ENCODE peak calls at places on chromosomes 12 and 14, in five cellular contexts. J is H1, R is H9, U is trophoblast cell, B is mesenchymal stem cell. N is an unnamed sample.

GRCh38 chr12:110171636-110172035 is 47.5 kb downstream of the IFT81 start:
- DNase-seq in J (no peak), B (no peak), R (no peak), U (peak; percentile 6), N (no peak)

GRCh38 chr12:48000878-48001321 is 3.4 kb downstream of the COL2A1 start:
- DNase-seq in R (peak; percentile 82), U (peak; percentile 93), B (peak; percentile 63), J (no peak), N (peak; percentile 37)

GRCh38 chr12:104360157-104360556 is 56.6 kb downstream of the EID3 start:
- DNase-seq in J (no peak), B (no peak), R (no peak), U (no peak), N (no peak)

GRCh38 chr12:114274131-114274530 is 131.8 kb downstream of the TBX5 start:
- DNase-seq in B (no peak), U (no peak), J (no peak), R (no peak), N (no peak)

GRCh38 chr14:68935761-68936209 is 43.3 kb downstream of the ACTN1 start:
- DNase-seq in R (no peak), B (no peak), U (no peak), J (no peak), N (no peak)

GRCh38 chr12:24778486-24779304 is 170.2 kb downstream of the BCAT1 start:
- DNase-seq in J (no peak), R (no peak), U (peak; percentile 71), B (peak; percentile 71), N (peak; percentile 45)

GRCh38 chr12:113826805-113827204 is 139.3 kb downstream of the RBM19 start:
- DNase-seq in J (no peak), R (no peak), B (no peak), U (no peak), N (no peak)

GRCh38 chr14:24863933-24864708 is 185.8 kb downstream of the STXBP6 start:
- DNase-seq in R (no peak), U (no peak), J (no peak), B (no peak), N (no peak)

GRCh38 chr14:90645842-90646443 is 170.3 kb downstream of the TTC7B start:
- DNase-seq in U (peak; percentile 80), R (peak; percentile 91), B (no peak), J (peak; percentile 67), N (no peak)

GRCh38 chr12:80157640-80158039 is 58.3 kb downstream of the OTOGL start:
- DNase-seq in U (no peak), J (no peak), R (no peak), B (peak; percentile 32), N (no peak)

GRCh38 chr12:112839386-112839972 is 47.9 kb downstream of the RPH3A start:
- DNase-seq in R (no peak), B (peak; percentile 53), U (peak; percentile 10), J (no peak), N (no peak)

GRCh38 chr12:110862331-110862730 is 15.5 kb downstream of the CCDC63 start:
- DNase-seq in J (no peak), B (no peak), R (no peak), U (no peak), N (peak; percentile 61)

GRCh38 chr14:58296731-58297130 is 1.6 kb upstream of the ARID4A start:
- DNase-seq in B (peak; percentile 19), U (peak; percentile 12), J (no peak), R (no peak), N (no peak)

GRCh38 chr12:30965613-30965985 is 39.1 kb downstream of the TSPAN11 start:
- DNase-seq in U (peak; percentile 76), R (peak; percentile 81), J (peak; percentile 57), B (peak; percentile 3), N (no peak)

GRCh38 chr14:31128601-31129526 is 78.7 kb downstream of the HECTD1 start:
- DNase-seq in J (no peak), R (no peak), U (no peak), B (no peak), N (no peak)

GRCh38 chr12:75814856-75815754 is 216.5 kb downstream of the PHLDA1 start:
- DNase-seq in J (no peak), R (no peak), U (peak; percentile 84), B (peak; percentile 97), N (no peak)

GRCh38 chr14:54509546-54510501 is at the start of gene CGRRF1:
- DNase-seq in U (peak; percentile 99), R (peak; percentile 99), J (peak; percentile 99), B (peak; percentile 99), N (peak; percentile 97)
- H2BK12ac ChIP-seq in U (no peak within 1 kb of the TSS), R (no peak within 1 kb of the TSS), J (no peak within 1 kb of the TSS), B (no peak within 1 kb of the TSS), N (no peak within 1 kb of the TSS)

GRCh38 chr14:104789752-104790743 is 5.5 kb downstream of the AKT1 start:
- DNase-seq in B (no peak), U (no peak), J (no peak), R (no peak), N (no peak)
- H4K8ac ChIP-seq in B (no peak overlapping the region), U (no peak overlapping the region), J (peak overlapping the region; percentile 57), R (no peak overlapping the region), N (no peak overlapping the region)

GRCh38 chr12:45299132-45299692 is 83.3 kb downstream of the ANO6 start:
- DNase-seq in J (no peak), R (no peak), B (peak; percentile 54), U (peak; percentile 92), N (no peak)

GRCh38 chr12:45304514-45305178 is 88.8 kb downstream of the ANO6 start:
- DNase-seq in R (no peak), U (no peak), J (no peak), B (no peak), N (no peak)

GRCh38 chr12:45305904-45306303 is 90.0 kb downstream of the ANO6 start:
- DNase-seq in R (no peak), B (no peak), J (no peak), U (no peak), N (no peak)

GRCh38 chr12:45303955-45304354 is 88.1 kb downstream of the ANO6 start:
- DNase-seq in U (no peak), R (no peak), B (peak; percentile 25), J (no peak), N (no peak)

DNA sequence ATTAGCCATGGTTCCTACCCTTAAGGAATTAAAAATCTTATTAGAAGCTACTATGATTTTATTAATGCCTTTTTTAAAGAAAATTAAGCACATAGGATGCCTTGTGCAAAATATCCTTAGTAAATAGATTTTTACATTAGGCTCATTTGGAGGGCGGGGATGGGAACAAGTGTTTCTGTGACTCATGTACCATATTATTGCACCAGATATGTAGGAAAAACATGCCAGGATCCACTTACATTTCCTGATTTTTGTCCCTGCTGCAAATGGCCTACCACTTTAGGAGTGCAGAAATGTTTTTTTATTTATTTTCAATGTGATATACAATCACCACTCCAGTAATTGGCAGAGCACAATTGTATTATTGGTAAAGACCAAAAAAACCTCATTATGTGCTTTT is 86.7 kb downstream of the ANO6 start:
- DNase-seq in B (no peak), R (no peak), U (no peak), J (no peak), N (no peak)
- H2BK12ac ChIP-seq in B (no peak overlapping the region), R (no peak overlapping the region), U (no peak overlapping the region), J (no peak overlapping the region), N (no peak overlapping the region)

GRCh38 chr12:124770725-124771124 is 92.9 kb downstream of the SCARB1 start:
- DNase-seq in B (no peak), J (no peak), U (no peak), R (no peak), N (no peak)
- H4K8ac ChIP-seq in B (no peak overlapping the region), J (no peak overlapping the region), U (no peak overlapping the region), R (no peak overlapping the region), N (no peak overlapping the region)

DNA sequence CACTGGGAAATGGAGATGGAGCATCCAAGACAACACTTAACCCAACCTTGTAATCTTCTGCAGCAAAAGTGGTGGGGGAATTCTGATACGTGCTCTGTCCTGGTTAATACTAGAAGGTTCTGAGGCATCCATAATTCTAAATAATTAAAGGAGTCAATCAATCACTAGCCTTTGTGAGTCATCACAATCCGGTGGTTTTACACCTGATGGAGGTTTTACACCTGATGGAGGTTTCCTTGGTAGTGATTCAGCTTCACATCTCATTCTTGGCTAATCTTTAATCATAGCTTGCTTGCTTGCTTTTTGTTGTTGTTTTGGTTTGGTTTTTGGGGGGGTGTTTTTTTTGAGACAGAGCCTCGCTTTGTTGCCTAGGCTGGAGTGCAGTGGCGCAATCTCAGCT is 343.4 kb downstream of the DPF3 start:
- DNase-seq in J (no peak), R (no peak), B (no peak), U (no peak), N (no peak)
- H2BK12ac ChIP-seq in J (no peak overlapping the region), R (no peak overlapping the region), B (no peak overlapping the region), U (no peak overlapping the region), N (no peak overlapping the region)

DNA sequence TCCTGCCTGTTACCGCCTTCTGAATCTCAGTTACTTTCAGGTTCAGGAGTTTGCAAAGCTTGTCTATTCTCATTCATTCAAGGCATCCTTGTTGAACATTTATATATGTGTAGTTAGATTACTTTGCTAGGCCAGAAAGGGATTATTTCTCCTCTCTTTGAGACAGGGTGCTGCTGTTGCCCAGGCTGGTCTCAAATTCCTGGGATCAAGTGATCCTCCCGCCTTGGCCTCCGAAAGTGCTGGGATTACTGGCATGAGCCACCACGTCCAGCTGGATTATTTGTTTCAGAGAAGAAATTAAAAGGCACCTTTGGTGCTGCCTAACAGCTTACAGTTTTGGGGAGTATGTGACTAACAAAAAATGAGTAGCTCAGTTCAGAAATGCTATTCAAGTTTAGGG is 770 bp downstream of the CHURC1 start:
- DNase-seq in U (no peak), J (no peak), B (no peak), R (no peak), N (no peak)
- H4K8ac ChIP-seq in U (peak overlapping the region; percentile 97), J (no peak overlapping the region), B (peak overlapping the region; percentile 66), R (no peak overlapping the region), N (no peak overlapping the region)

GRCh38 chr12:56880416-56881035 is 53.7 kb downstream of the SDR9C7 start:
- DNase-seq in R (no peak), J (no peak), B (peak; percentile 22), U (no peak), N (no peak)
- H2BK12ac ChIP-seq in R (no peak overlapping the region), J (no peak overlapping the region), B (no peak overlapping the region), U (no peak overlapping the region), N (no peak overlapping the region)

GRCh38 chr12:53179694-53180269 is 740 bp upstream of the ZNF740 start:
- DNase-seq in U (peak; percentile 36), R (no peak), B (no peak), J (no peak), N (peak; percentile 15)
- H4K8ac ChIP-seq in U (peak overlapping the region; percentile 99), R (no peak overlapping the region), B (peak overlapping the region; percentile 98), J (peak overlapping the region; percentile 83), N (peak overlapping the region; percentile 100)

N was measured in neuronal stem cell.